ENCODE peak calls at places on chromosomes 1 and 21, in eight cellular contexts. B, Y, R, F, P, A, U and N are unnamed samples. For H3K4me1, the result is how much of the 10 kb centered on the place peaks cover.

GRCh38 chr1:64864018-64864945 is 102.1 kb downstream of the JAK1 start:
- DNase-seq in B (no peak), Y (peak), R (peak), F (no peak), P (peak), A (no peak), U (peak), N (peak)

GRCh38 chr1:88302843-88303486 is 381.1 kb upstream of the PKN2 start:
- DNase-seq in B (peak), Y (peak), R (no peak), F (no peak), P (peak), A (no peak), U (peak), N (no peak)

GRCh38 chr1:58929667-58930325 is 145.9 kb upstream of the JUN start:
- DNase-seq in B (no peak), Y (no peak), R (no peak), F (no peak), P (no peak), A (peak), U (no peak), N (no peak)

GRCh38 chr1:27575861-27576331 is 28.0 kb downstream of the AHDC1 start:
- DNase-seq in B (no peak), Y (no peak), R (peak), F (no peak), P (peak), A (peak), U (peak), N (peak)

GRCh38 chr1:114107474-114108175 is 46.0 kb downstream of the SYT6 start:
- DNase-seq in B (no peak), Y (no peak), R (no peak), F (no peak), P (no peak), A (no peak), U (no peak), N (no peak)

GRCh38 chr1:173603056-173603591 is at the start of gene SLC9C2:
- DNase-seq in B (no peak), Y (peak), R (no peak), F (no peak), P (peak), A (no peak), U (peak), N (no peak)

GRCh38 chr1:165914136-165914798 is 86.9 kb downstream of the UCK2 start:
- DNase-seq in B (peak), Y (peak), R (no peak), F (no peak), P (peak), A (peak), U (peak), N (no peak)

GRCh38 chr1:198679535-198680173 is 40.8 kb downstream of the PTPRC start:
- DNase-seq in B (no peak), Y (no peak), R (no peak), F (no peak), P (no peak), A (no peak), U (no peak), N (no peak)

GRCh38 chr1:55604749-55605148 is 389.6 kb upstream of the USP24 start:
- DNase-seq in B (no peak), Y (no peak), R (no peak), F (no peak), P (no peak), A (no peak), U (no peak), N (no peak)

GRCh38 chr1:202589190-202589680 is 121.0 kb downstream of the SYT2 start:
- DNase-seq in B (peak), Y (peak), R (peak), F (peak), P (peak), A (peak), U (peak), N (no peak)

GRCh38 chr1:231958448-231958847 is 331.9 kb downstream of the DISC1 start:
- DNase-seq in B (peak), Y (no peak), R (no peak), F (no peak), P (no peak), A (no peak), U (no peak), N (no peak)

GRCh38 chr1:199029401-199029800 is 390.6 kb downstream of the PTPRC start:
- DNase-seq in B (peak), Y (no peak), R (no peak), F (no peak), P (no peak), A (no peak), U (no peak), N (no peak)

GRCh38 chr1:226529891-226530290 is 18.7 kb upstream of the STUM start:
- DNase-seq in B (no peak), Y (no peak), R (no peak), F (no peak), P (no peak), A (no peak), U (no peak), N (no peak)

GRCh38 chr1:61140056-61140549 is 57.7 kb downstream of the NFIA start:
- DNase-seq in B (no peak), Y (no peak), R (no peak), F (no peak), P (no peak), A (no peak), U (no peak), N (no peak)

GRCh38 chr1:61142726-61143500 is 60.6 kb downstream of the NFIA start:
- DNase-seq in B (no peak), Y (no peak), R (no peak), F (no peak), P (no peak), A (no peak), U (no peak), N (no peak)

GRCh38 chr1:61139324-61140055 is 57.1 kb downstream of the NFIA start:
- DNase-seq in B (peak), Y (no peak), R (no peak), F (no peak), P (no peak), A (peak), U (peak), N (no peak)

GRCh38 chr1:61141288-61142044 is 59.1 kb downstream of the NFIA start:
- DNase-seq in B (peak), Y (no peak), R (no peak), F (no peak), P (no peak), A (peak), U (no peak), N (no peak)

DNA sequence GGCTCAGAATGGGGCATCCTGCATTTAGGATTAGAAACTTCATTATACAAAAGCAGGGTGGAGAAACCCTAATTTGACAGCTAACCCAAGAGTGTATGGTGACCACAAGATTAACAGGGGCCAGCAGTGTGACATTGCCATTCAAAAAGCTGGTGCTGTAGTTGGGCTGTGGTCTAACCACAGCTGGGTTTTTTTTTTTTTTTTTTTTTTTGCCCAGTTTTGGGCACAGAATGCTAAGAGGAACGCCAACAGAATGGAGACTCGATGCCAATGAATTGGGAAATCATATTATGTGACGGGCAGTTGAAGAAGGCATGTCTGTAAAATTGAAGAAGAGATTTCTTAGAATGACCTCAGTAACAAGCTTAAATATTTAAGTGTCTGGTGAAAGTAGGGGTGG is 58.4 kb downstream of the NFIA start:
- DNase-seq in B (no peak), Y (no peak), R (no peak), F (no peak), P (no peak), A (no peak), U (no peak), N (no peak)
- TF ChIP-seq CTCF in B (no peak), Y (no peak), R (no peak), F (no peak), P (no peak), A (no peak), U (no peak), N (no peak)

GRCh38 chr1:93614550-93615200 is 67.0 kb downstream of the BCAR3 start:
- DNase-seq in B (no peak), Y (no peak), R (no peak), F (no peak), P (no peak), A (no peak), U (no peak), N (no peak)
- H3K4me1 ChIP-seq in B (half or more), Y (under half), R (half or more), F (half or more), P (under half), A (half or more), U (under half), N (under half)

DNA sequence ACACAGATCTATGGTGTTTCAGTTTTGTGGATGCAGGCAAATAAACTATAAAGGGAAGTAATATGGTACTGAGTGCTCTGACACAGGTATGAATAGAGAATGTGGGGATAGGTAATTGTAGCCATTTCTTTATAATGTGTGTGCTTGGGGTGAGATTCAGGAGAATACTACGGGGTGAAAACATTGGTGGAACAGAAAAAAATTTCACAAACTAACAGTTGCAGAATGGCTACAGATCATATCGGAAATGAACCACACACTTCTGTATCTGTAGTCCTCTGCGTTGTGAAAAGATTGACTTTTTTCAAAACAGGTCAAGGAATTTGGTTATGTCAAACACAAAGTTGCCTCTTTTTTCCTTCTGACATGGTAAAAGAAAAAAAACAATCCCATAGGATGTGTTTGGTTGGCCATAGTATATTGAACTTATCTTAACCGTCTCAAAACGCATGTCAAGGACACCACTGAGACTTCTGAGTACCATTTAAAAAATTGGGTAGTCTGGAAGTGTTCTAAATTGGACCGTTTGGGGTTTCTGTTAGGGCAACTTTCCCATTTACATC is 1.1 kb upstream of the CDC73 start:
- DNase-seq in B (no peak), Y (no peak), R (no peak), F (no peak), P (no peak), A (no peak), U (no peak), N (no peak)
- H3K4me3 ChIP-seq in B (peak), Y (peak), R (peak), F (peak), P (no peak), A (peak), U (no peak), N (peak)

GRCh38 chr1:84021822-84022221 is 22.9 kb upstream of the TTLL7 start:
- DNase-seq in B (no peak), Y (no peak), R (no peak), F (no peak), P (no peak), A (no peak), U (no peak), N (no peak)

GRCh38 chr1:84019217-84019616 is 20.3 kb upstream of the TTLL7 start:
- DNase-seq in B (no peak), Y (no peak), R (no peak), F (no peak), P (no peak), A (no peak), U (no peak), N (no peak)

GRCh38 chr1:84020151-84020550 is 21.2 kb upstream of the TTLL7 start:
- DNase-seq in B (no peak), Y (no peak), R (no peak), F (no peak), P (peak), A (no peak), U (no peak), N (no peak)
- TF ChIP-seq CTCF in B (no peak), Y (no peak), R (no peak), F (no peak), P (no peak), A (no peak), U (no peak), N (no peak)

DNA sequence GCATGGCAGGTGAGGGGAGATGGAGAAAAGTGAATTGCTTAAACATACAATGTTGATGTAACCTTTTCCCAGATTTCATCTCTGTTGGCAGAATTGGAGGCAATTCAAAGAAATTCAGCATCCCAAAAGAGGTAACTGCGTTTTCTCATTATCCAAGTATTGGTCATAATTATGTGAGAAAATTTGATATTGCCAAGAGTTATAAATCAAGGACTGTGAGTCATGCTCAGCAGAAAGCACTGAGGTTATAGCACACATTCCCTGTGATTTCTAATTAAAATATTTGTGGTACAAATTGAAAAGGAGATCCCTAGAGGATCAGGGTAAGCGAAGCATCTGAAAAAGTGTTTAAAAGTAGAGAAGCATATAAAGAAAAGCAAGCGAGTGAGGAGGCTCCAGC is 26.3 kb downstream of the TRIM45 start:
- DNase-seq in B (peak), Y (no peak), R (no peak), F (no peak), P (no peak), A (no peak), U (no peak), N (no peak)
- H3K4me1 ChIP-seq in B (under half), Y (under half), R (half or more), F (half or more), P (under half), A (under half), U (under half), N (under half)

GRCh38 chr21:42654913-42655796 is 1.7 kb downstream of the PDE9A start:
- DNase-seq in B (no peak), Y (peak), R (no peak), F (no peak), P (no peak), A (no peak), U (no peak), N (no peak)
- H3K4me3 ChIP-seq in B (no peak), Y (peak), R (peak), F (peak), P (no peak), A (peak), U (no peak), N (peak)

GRCh38 chr1:162023547-162024501 is at the start of gene OLFML2B:
- DNase-seq in B (peak), Y (no peak), R (peak), F (no peak), P (peak), A (peak), U (peak), N (peak)

GRCh38 chr1:162021124-162021523 is 2.5 kb downstream of the OLFML2B start:
- DNase-seq in B (no peak), Y (no peak), R (no peak), F (no peak), P (no peak), A (no peak), U (no peak), N (no peak)

GRCh38 chr1:162020145-162020544 is 3.5 kb downstream of the OLFML2B start:
- DNase-seq in B (no peak), Y (no peak), R (no peak), F (no peak), P (no peak), A (no peak), U (no peak), N (no peak)

GRCh38 chr1:162022626-162023025 is 1.0 kb downstream of the OLFML2B start:
- DNase-seq in B (no peak), Y (no peak), R (no peak), F (no peak), P (no peak), A (no peak), U (no peak), N (no peak)

DNA sequence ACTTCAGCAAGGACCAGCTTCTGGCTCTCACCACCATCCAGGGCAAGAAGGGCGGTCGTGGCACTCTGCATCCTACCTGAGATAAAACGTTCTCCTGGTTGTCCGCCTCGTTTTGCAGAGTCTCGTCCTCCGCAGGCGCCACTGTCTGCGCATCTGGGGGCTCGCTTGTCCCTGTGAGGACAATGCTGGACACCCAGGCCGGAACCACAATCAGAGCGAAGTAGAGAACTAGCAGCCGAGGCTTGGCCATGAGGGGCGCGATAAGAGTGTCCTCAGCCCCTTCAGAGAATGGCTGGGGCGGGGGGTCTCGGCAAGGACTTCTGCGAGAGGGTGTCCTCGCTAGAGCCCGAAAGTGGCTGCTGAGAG is 505 bp downstream of the OLFML2B start:
- DNase-seq in B (no peak), Y (no peak), R (no peak), F (no peak), P (no peak), A (no peak), U (no peak), N (no peak)
- TF ChIP-seq CTCF in B (no peak), Y (no peak), R (no peak), F (no peak), P (no peak), A (no peak), U (no peak), N (no peak)

GRCh38 chr1:186187601-186188000 is 187.5 kb downstream of the TPR start:
- DNase-seq in B (no peak), Y (no peak), R (no peak), F (no peak), P (no peak), A (no peak), U (no peak), N (no peak)
- H3K4me1 ChIP-seq in B (under half), Y (under half), R (under half), F (under half), P (under half), A (under half), U (under half), N (under half)

GRCh38 chr1:86713477-86713876 is 9.1 kb downstream of the SH3GLB1 start:
- DNase-seq in B (no peak), Y (no peak), R (no peak), F (no peak), P (no peak), A (no peak), U (no peak), N (no peak)
- H3K4me3 ChIP-seq in B (no peak), Y (no peak), R (no peak), F (no peak), P (no peak), A (no peak), U (no peak), N (no peak)

GRCh38 chr1:212915245-212916091 is 34.9 kb upstream of the VASH2 start:
- DNase-seq in B (peak), Y (peak), R (peak), F (no peak), P (peak), A (peak), U (peak), N (no peak)
- TF ChIP-seq CTCF in B (peak), Y (peak), R (peak), F (peak), P (no peak), A (peak), U (peak), N (peak)